ENCODE peak calls at places on chromosomes 11 and 22, in four cellular contexts. J, W, P and U are unnamed samples.

GRCh38 chr22:18083406-18083805 is 5.6 kb downstream of the PEX26 start:
- DNase-seq in P (no peak), W (no peak), J (no peak), U (no peak)

GRCh38 chr11:3102641-3102921 is 45.4 kb upstream of the CARS1 start:
- DNase-seq in P (no peak), W (no peak), J (no peak), U (no peak)

GRCh38 chr11:62472063-62472884 is 53.4 kb downstream of the SCGB1A1 start:
- DNase-seq in P (no peak), J (peak), W (peak), U (no peak)

GRCh38 chr11:16924826-16925494 is 89.3 kb downstream of the PLEKHA7 start:
- DNase-seq in J (peak), P (no peak), W (peak), U (no peak)

GRCh38 chr22:42905702-42906183 is 48.7 kb upstream of the ARFGAP3 start:
- DNase-seq in P (no peak), W (peak), J (no peak), U (no peak)

GRCh38 chr11:124538019-124538418 is 5.4 kb downstream of the OR8B12 start:
- DNase-seq in J (peak), P (no peak), W (peak), U (no peak)

GRCh38 chr22:23070418-23071162 is at the start of gene GNAZ:
- DNase-seq in W (no peak), J (no peak), P (no peak), U (no peak)

GRCh38 chr11:119964136-119965025 is 173.5 kb downstream of the TRIM29 start:
- DNase-seq in J (no peak), W (peak), P (peak), U (no peak)

GRCh38 chr22:44032126-44032730 is 8.1 kb downstream of the PARVB start:
- DNase-seq in J (peak), W (no peak), P (no peak), U (no peak)

GRCh38 chr22:44916281-44917231 is 93.2 kb downstream of the PHF21B start:
- DNase-seq in J (no peak), P (no peak), W (no peak), U (no peak)

GRCh38 chr22:49340406-49340805 is 487.3 kb downstream of the BRD1 start:
- DNase-seq in J (no peak), W (no peak), P (no peak), U (no peak)

GRCh38 chr11:125256471-125257010 is 92.0 kb downstream of the PKNOX2 start:
- DNase-seq in W (no peak), P (no peak), J (no peak), U (no peak)

GRCh38 chr22:33111491-33111890 is 53.3 kb upstream of the SYN3 start:
- DNase-seq in P (no peak), W (no peak), J (no peak), U (no peak)

GRCh38 chr11:119844808-119845207 is 115.8 kb upstream of the NECTIN1 start:
- DNase-seq in W (no peak), J (no peak), P (no peak), U (no peak)

GRCh38 chr11:19905280-19905853 is 192.7 kb downstream of the NAV2 start:
- DNase-seq in P (no peak), J (peak), W (no peak), U (no peak)

GRCh38 chr11:44634401-44635281 is 69.2 kb downstream of the CD82 start:
- DNase-seq in J (peak), W (peak), P (no peak), U (no peak)

GRCh38 chr11:109320595-109320994 is 101.4 kb upstream of the C11orf87 start:
- DNase-seq in W (peak), J (peak), P (no peak), U (no peak)

GRCh38 chr11:46865340-46865739 is 19.3 kb upstream of the CKAP5 start:
- DNase-seq in W (no peak), J (peak), P (no peak), U (no peak)

GRCh38 chr22:48427731-48428211 is 1399.9 kb downstream of the BRD1 start:
- DNase-seq in J (no peak), W (no peak), P (no peak), U (no peak)

GRCh38 chr11:75241036-75241905 is 697 bp downstream of the TPBGL start:
- DNase-seq in J (peak), W (peak), P (peak), U (no peak)
- TF ChIP-seq EZH2 in J (peak), W (no peak), P (no peak), U (no peak)

DNA sequence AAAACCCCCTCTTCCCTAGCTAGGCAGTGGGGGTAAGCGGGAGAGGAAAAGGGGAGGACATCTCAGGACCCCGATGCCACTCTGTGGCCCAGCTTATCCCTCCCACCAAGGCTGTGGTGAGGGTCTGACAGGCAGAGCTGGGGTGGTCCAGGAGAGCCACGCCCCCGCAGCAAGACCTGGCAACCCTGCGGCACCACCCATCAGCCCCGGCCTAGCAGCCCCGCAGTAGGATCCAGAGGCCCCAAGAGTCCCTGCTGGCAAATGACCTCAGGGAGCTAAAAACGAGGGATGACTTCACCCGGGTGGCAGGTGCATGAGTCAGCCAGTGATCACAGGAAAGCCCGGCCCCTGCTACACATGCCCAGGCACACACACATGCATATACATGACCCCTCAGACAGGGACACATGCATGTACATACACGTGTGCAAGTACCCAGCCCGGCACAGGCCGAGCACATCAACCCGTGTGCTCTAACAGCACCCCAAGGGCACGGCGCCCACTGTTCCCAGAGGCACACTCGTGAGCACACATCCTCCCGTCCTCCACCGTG is 32.3 kb downstream of the ARVCF start:
- DNase-seq in J (peak), W (peak), P (no peak), U (no peak)
- H3K9ac ChIP-seq in J (peak), W (peak), P (no peak), U (no peak)

GRCh38 chr22:38751066-38751421 is 4.8 kb downstream of the SUN2 start:
- DNase-seq in W (no peak), J (no peak), P (no peak), U (no peak)

GRCh38 chr22:38751422-38752346 is 4.1 kb downstream of the SUN2 start:
- DNase-seq in P (no peak), W (peak), J (no peak), U (no peak)

GRCh38 chr22:38748487-38749136 is 7.2 kb downstream of the SUN2 start:
- DNase-seq in J (no peak), P (no peak), W (peak), U (no peak)

GRCh38 chr22:38750104-38750503 is 5.7 kb downstream of the SUN2 start:
- DNase-seq in J (no peak), W (no peak), P (no peak), U (no peak)

GRCh38 chr22:38750638-38751037 is 5.2 kb downstream of the SUN2 start:
- DNase-seq in J (no peak), P (no peak), W (no peak), U (no peak)
- H3K4me3 ChIP-seq in J (no peak), P (no peak), W (no peak), U (no peak)

DNA sequence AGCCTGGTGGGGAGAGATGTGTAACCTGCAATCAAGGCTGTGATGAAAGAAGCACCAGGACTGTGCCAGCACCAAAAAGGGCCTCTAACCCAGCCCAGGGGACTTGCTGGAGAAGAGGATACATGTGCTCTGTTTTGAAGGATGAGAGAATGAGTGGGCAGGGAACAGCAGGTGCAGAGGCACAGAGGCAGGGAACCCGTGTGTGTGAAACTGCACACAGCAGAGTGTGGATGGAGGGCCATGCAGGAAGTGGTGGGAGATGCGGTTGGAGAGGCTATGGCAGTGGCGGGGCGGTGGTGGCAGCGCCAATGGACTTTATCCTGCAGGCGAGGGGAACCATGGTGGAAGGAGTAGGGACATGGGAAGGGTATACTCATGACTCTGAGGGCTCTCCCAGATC is 25.2 kb upstream of the LRRC32 start:
- DNase-seq in W (no peak), P (no peak), J (no peak), U (no peak)
- TF ChIP-seq EZH2 in W (no peak), P (no peak), J (no peak), U (no peak)

GRCh38 chr22:38923463-38924196 is 33.8 kb upstream of the APOBEC3A start:
- DNase-seq in W (peak), J (peak), P (no peak), U (no peak)
- H3K9ac ChIP-seq in W (peak), J (peak), P (no peak), U (peak)

GRCh38 chr11:69316941-69317340 is 23.0 kb downstream of the MYEOV start:
- DNase-seq in P (no peak), J (no peak), W (no peak), U (no peak)
- H3K4me3 ChIP-seq in P (no peak), J (no peak), W (no peak), U (no peak)